ENCODE peak calls at places on chromosomes 6 and 20, in six cellular contexts. N is AG09319, W is NCI-H1417, F is cardiac fibroblast, X is NAMALWA, J is endodermal cell. M is an unnamed sample.

GRCh38 chr20:13041574-13042457 is 33.0 kb downstream of the SPTLC3 start:
- DNase-seq in N (no peak), W (no peak), F (peak), X (no peak), J (no peak), M (no peak)

GRCh38 chr20:41181567-41181966 is 44.2 kb downstream of the PLCG1 start:
- DNase-seq in N (no peak), W (no peak), F (no peak), X (no peak), J (peak), M (no peak)

GRCh38 chr6:31354248-31354647 is 2.7 kb downstream of the HLA-B start:
- DNase-seq in N (no peak), W (no peak), F (no peak), X (no peak), J (no peak), M (no peak)

GRCh38 chr20:19934792-19935491 is 82.2 kb upstream of the NAA20 start:
- DNase-seq in N (no peak), W (peak), F (no peak), X (no peak), J (no peak), M (no peak)

GRCh38 chr6:107458687-107459282 is 579 bp downstream of the PDSS2 start:
- DNase-seq in N (no peak), W (peak), F (peak), X (peak), J (no peak), M (no peak)

GRCh38 chr20:17097603-17098002 is 129.2 kb upstream of the PCSK2 start:
- DNase-seq in N (no peak), W (no peak), F (no peak), X (no peak), J (no peak), M (no peak)

GRCh38 chr6:125808591-125808990 is 17.8 kb downstream of the NCOA7 start:
- DNase-seq in N (no peak), W (no peak), F (no peak), X (peak), J (no peak), M (no peak)

GRCh38 chr6:151084275-151084674 is 155.5 kb upstream of the AKAP12 start:
- DNase-seq in N (no peak), W (no peak), F (no peak), X (no peak), J (peak), M (no peak)

GRCh38 chr6:16523550-16524379 is 237.5 kb downstream of the ATXN1 start:
- DNase-seq in N (peak), W (no peak), F (peak), X (no peak), J (no peak), M (peak)

GRCh38 chr20:38195521-38195920 is 30.5 kb upstream of the TGM2 start:
- DNase-seq in N (no peak), W (no peak), F (no peak), X (no peak), J (peak), M (no peak)

GRCh38 chr6:108735991-108736345 is 112.3 kb upstream of the ARMC2 start:
- DNase-seq in N (no peak), W (no peak), F (no peak), X (peak), J (peak), M (no peak)

GRCh38 chr6:125480146-125480545 is 178.4 kb upstream of the HDDC2 start:
- DNase-seq in N (no peak), W (no peak), F (no peak), X (no peak), J (no peak), M (no peak)

GRCh38 chr20:44068780-44069191 is 118.2 kb downstream of the JPH2 start:
- DNase-seq in N (no peak), W (no peak), F (no peak), X (no peak), J (no peak), M (no peak)

GRCh38 chr6:149132336-149132735 is 185.2 kb upstream of the TAB2 start:
- DNase-seq in N (no peak), W (no peak), F (no peak), X (no peak), J (no peak), M (no peak)

GRCh38 chr6:98116513-98116912 is 717.9 kb upstream of the POU3F2 start:
- DNase-seq in N (no peak), W (no peak), F (no peak), X (no peak), J (no peak), M (no peak)

GRCh38 chr6:11869656-11870340 is 91.2 kb upstream of the ADTRP start:
- DNase-seq in N (peak), W (no peak), F (peak), X (no peak), J (no peak), M (no peak)

GRCh38 chr6:18501313-18502013 is 114.3 kb downstream of the RNF144B start:
- DNase-seq in N (peak), W (no peak), F (peak), X (no peak), J (no peak), M (peak)

GRCh38 chr6:21355638-21356037 is 237.9 kb upstream of the SOX4 start:
- DNase-seq in N (no peak), W (no peak), F (no peak), X (no peak), J (no peak), M (no peak)

GRCh38 chr6:37053683-37054082 is 48.2 kb downstream of the FGD2 start:
- DNase-seq in N (no peak), W (no peak), F (no peak), X (no peak), J (no peak), M (no peak)

GRCh38 chr6:22613695-22614094 is 44.3 kb downstream of the HDGFL1 start:
- DNase-seq in N (peak), W (no peak), F (peak), X (no peak), J (no peak), M (peak)